ENCODE peak calls at places on chromosome 6, in five cellular contexts. L is AG10803, X is mammary epithelial cell, E is cardiac fibroblast, A is cardiac muscle cell. O is an unnamed sample.
A peak's percentile ranks its signal among the peaks of the same experiment; 100 is the strongest.

GRCh38 chr6:167832497-167833395 is 6.0 kb downstream of the AFDN start:
- DNase-seq in L (no peak), X (no peak), E (no peak), A (no peak), O (no peak)

GRCh38 chr6:156560476-156560875 is 216.7 kb upstream of the ARID1B start:
- DNase-seq in L (no peak), X (no peak), E (no peak), A (no peak), O (no peak)

GRCh38 chr6:166543603-166544293 is 42.7 kb downstream of the RAMACL start:
- DNase-seq in L (no peak), X (no peak), E (no peak), A (no peak), O (no peak)

GRCh38 chr6:79404677-79405076 is 132.6 kb downstream of the LCA5 start:
- DNase-seq in L (no peak), X (no peak), E (no peak), A (no peak), O (no peak)

GRCh38 chr6:127051571-127052260 is 66.8 kb upstream of the RSPO3 start:
- DNase-seq in L (peak; percentile 94), X (peak; percentile 61), E (peak; percentile 22), A (peak; percentile 11), O (peak; percentile 81)

GRCh38 chr6:70221025-70221714 is 81.7 kb downstream of the COL9A1 start:
- DNase-seq in L (peak; percentile 21), X (no peak), E (peak; percentile 44), A (peak; percentile 46), O (peak; percentile 12)

GRCh38 chr6:30896541-30896940 is 11.5 kb upstream of the GTF2H4 start:
- DNase-seq in L (no peak), X (no peak), E (no peak), A (no peak), O (no peak)

GRCh38 chr6:108165714-108166663 is at the start of gene NR2E1:
- DNase-seq in L (no peak), X (peak; percentile 25), E (no peak), A (no peak), O (no peak)

GRCh38 chr6:33306356-33306755 is 7.5 kb downstream of the TAPBP start:
- DNase-seq in L (no peak), X (no peak), E (no peak), A (no peak), O (no peak)

GRCh38 chr6:130107710-130108109 is 89.3 kb downstream of the L3MBTL3 start:
- DNase-seq in L (no peak), X (no peak), E (peak; percentile 7), A (peak; percentile 5), O (no peak)

GRCh38 chr6:24009319-24009718 is 116.7 kb upstream of the NRSN1 start:
- DNase-seq in L (no peak), X (no peak), E (no peak), A (no peak), O (no peak)

GRCh38 chr6:118755941-118756646 is 104.7 kb upstream of the CEP85L start:
- DNase-seq in L (no peak), X (no peak), E (no peak), A (no peak), O (no peak)

GRCh38 chr6:15798856-15799255 is 136.0 kb upstream of the DTNBP1 start:
- DNase-seq in L (no peak), X (no peak), E (no peak), A (no peak), O (no peak)

GRCh38 chr6:109388265-109388664 is 6.0 kb upstream of the CD164 start:
- DNase-seq in L (no peak), X (no peak), E (no peak), A (no peak), O (no peak)

GRCh38 chr6:141244366-141244765 is 888.4 kb upstream of the GJE1 start:
- DNase-seq in L (no peak), X (no peak), E (no peak), A (no peak), O (no peak)

GRCh38 chr6:18323935-18324707 is 59.8 kb upstream of the DEK start:
- DNase-seq in L (peak; percentile 55), X (peak; percentile 40), E (peak; percentile 62), A (peak; percentile 64), O (no peak)

GRCh38 chr6:37517411-37517812 is 17.7 kb upstream of the CCDC167 start:
- DNase-seq in L (peak; percentile 66), X (no peak), E (no peak), A (no peak), O (no peak)

GRCh38 chr6:125968493-125968892 is 11.9 kb downstream of the HINT3 start:
- DNase-seq in L (no peak), X (no peak), E (no peak), A (no peak), O (no peak)

GRCh38 chr6:157198425-157199279 is 124.7 kb downstream of the TMEM242 start:
- DNase-seq in L (peak; percentile 24), X (peak; percentile 97), E (peak; percentile 51), A (peak; percentile 30), O (no peak)

GRCh38 chr6:156379392-156379910 is 397.7 kb upstream of the ARID1B start:
- DNase-seq in L (no peak), X (no peak), E (no peak), A (no peak), O (no peak)

GRCh38 chr6:1575213-1576041 is 34.3 kb upstream of the FOXC1 start:
- DNase-seq in L (peak; percentile 8), X (no peak), E (peak; percentile 60), A (peak; percentile 81), O (peak; percentile 49)

GRCh38 chr6:42781546-42781810 is 374 bp upstream of the BICRAL start:
- DNase-seq in L (peak; percentile 33), X (no peak), E (peak; percentile 60), A (no peak), O (no peak)

DNA sequence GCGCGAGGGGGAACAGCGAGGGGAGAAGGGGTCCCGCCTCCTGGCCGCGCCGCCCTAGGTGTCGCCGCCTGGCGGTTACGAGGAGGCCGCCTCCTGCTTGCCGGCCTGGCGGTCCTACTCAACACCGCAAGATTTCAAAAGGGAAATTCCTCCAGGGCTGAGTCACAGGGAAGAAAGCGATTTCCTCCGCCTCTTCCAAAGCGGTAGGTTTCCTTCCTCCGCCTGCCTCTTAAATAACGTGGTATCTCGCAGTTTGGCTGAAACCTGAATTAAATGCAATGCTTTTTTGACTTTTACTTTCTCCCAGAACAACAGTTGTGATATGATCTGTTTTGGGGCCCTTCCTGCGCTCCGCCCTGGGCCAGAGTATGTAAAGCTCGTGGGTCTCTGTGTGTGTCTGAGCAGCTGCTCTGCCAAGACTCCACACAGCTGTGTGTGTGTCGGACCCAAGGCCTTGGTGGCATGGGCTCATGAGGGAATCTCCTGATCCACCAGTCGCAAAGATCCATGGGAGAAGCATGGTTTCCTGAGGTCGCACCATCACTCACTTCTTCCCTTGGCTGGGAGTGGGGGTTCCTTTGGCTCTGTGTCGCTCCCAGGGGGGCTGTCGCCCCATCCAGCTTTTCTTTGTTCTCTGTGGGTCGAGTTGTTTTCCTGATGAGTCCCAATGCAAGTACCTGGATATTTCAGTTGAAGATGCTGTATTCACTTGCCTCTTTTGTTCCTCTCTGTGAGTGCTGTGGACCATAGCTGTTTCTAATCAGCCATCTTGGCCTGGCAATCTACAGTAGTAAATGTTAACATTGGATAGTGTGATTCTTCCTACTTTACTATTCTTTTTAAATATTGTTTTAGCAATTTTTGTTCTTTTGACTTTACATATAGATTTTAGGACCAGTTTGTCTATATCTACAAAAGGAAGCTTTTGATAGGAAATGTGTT is 31.6 kb upstream of the NOTCH4 start:
- DNase-seq in L (peak; percentile 91), X (peak; percentile 81), E (peak; percentile 95), A (peak; percentile 97), O (peak; percentile 87)
- TF ChIP-seq CTCF in L (peak; percentile 74), X (peak; percentile 20), E (peak; percentile 81), A (peak; percentile 46), O (peak; percentile 46)

DNA sequence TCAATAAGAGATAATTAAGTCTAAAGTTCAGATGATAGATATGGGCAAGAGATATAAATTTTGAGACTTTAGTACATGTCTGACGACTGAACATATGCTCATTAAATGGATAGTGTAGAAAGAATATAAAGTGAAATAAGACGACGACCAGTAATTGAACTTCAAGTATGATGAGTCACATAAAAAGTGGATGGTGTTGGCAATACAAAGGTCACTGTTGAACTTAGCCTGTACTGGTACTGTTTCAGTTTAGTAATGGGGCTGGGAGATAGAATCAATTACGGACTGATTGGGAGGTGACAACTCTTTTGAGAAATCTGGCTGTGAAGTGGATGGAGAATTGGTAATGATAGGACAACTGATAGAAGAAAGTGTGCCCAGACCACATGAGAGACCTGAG is 68.1 kb downstream of the IBTK start:
- DNase-seq in L (no peak), X (no peak), E (no peak), A (no peak), O (no peak)
- H3K4me3 ChIP-seq in L (no peak overlapping the region), X (no peak overlapping the region), E (no peak overlapping the region), A (no peak overlapping the region), O (no peak overlapping the region)

GRCh38 chr6:8710668-8711431 is 275.5 kb upstream of the SLC35B3 start:
- DNase-seq in L (no peak), X (no peak), E (no peak), A (no peak), O (no peak)

GRCh38 chr6:8705435-8706020 is 270.2 kb upstream of the SLC35B3 start:
- DNase-seq in L (no peak), X (no peak), E (no peak), A (no peak), O (no peak)

GRCh38 chr6:8703059-8703458 is 267.7 kb upstream of the SLC35B3 start:
- DNase-seq in L (no peak), X (no peak), E (no peak), A (no peak), O (no peak)

GRCh38 chr6:8707369-8707768 is 272.0 kb upstream of the SLC35B3 start:
- DNase-seq in L (no peak), X (no peak), E (no peak), A (no peak), O (no peak)

DNA sequence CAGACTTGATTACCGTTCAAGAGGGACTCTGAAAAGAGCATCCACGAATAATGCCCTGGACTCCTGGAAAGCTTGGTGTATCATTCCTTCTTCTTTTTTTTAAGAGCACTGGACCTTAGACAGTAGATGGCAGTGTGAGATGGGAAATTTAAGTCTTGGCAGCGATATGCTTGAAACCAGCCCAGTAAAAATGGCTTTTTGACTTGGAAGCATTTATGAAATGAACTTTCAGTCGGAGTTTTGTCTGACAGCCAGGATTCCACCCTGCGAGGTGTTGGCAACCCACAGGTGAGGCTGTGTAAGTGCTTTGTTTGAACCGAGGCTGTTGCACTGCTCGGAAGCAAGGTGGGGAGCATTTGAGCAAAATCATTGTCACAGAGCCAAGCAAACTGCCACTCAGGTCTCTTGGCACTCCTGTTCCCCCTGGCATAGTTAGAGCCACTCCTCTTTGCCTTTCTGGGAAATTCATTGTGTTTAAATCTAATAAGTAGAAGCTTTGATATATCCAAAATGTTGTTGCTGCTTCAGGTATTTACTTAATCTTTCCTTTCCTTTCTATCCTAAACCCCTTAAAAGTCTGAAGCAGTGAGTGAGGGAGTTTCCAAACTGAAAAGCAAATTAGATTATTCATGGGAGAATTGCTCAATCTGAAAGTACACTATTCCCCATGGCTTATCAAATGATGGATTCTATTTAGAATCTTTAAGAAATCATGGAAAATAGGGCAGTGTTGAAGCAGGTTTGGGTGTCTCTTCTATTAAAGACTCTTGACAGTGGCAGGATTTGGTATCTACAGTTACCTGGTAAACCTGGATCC is 272.8 kb upstream of the SLC35B3 start:
- DNase-seq in L (peak; percentile 3), X (peak; percentile 19), E (no peak), A (no peak), O (peak; percentile 9)
- TF ChIP-seq CTCF in L (no peak), X (peak; percentile 17), E (no peak), A (no peak), O (peak; percentile 38)

DNA sequence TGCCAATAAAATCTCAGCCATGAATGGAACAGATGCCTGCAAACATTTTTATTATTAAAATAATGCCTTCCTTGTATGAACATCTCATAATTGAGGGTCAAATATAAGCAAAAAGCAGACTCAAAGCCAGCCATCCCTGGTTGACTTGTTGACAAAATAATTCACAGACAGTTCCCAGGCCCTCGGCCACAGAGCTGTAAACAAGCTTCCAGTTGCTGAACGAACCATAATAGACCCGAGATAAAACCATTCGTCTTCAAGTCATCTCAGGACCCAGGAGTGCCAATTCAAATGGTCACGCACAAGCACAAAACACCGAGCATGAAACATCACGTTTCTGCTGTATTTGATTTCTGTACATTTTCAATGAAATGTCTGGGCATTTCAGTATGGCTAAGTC is 113.3 kb upstream of the CDYL start:
- DNase-seq in L (no peak), X (no peak), E (no peak), A (no peak), O (no peak)
- H3K4me3 ChIP-seq in L (no peak overlapping the region), X (no peak overlapping the region), E (no peak overlapping the region), A (no peak overlapping the region), O (no peak overlapping the region)

O was measured in astrocyte of the cerebellum.